ENCODE peak calls at places on chromosomes 4 and X, in four cellular contexts. H is non-pigmented ciliary epithelial cell, M is GM19239, U is activated B cell treated with CpG ODN at 0.5 μM for 24 hours. G is an unnamed sample.

GRCh38 chr4:109406337-109406931 is 27.2 kb upstream of the SEC24B start:
- DNase-seq in U (no peak), M (peak), H (peak), G (peak)

GRCh38 chr4:55399581-55399980 is 3.8 kb downstream of the TMEM165 start:
- DNase-seq in U (no peak), M (no peak), H (no peak), G (no peak)

GRCh38 chr4:7979652-7979968 is 39.9 kb upstream of the AFAP1 start:
- DNase-seq in U (no peak), M (no peak), H (no peak), G (no peak)

GRCh38 chr4:125546272-125546671 is 231.5 kb downstream of the FAT4 start:
- DNase-seq in H (no peak), M (no peak), U (no peak), G (no peak)

GRCh38 chr4:80831383-80832361 is 198.8 kb upstream of the BMP3 start:
- DNase-seq in M (no peak), U (no peak), H (no peak), G (no peak)

GRCh38 chr4:124275-125081 is at the start of gene ZNF718:
- DNase-seq in U (peak), H (peak), M (peak), G (peak)

GRCh38 chr4:108954880-108955279 is 192.0 kb upstream of the ETNPPL start:
- DNase-seq in H (no peak), U (no peak), M (no peak), G (peak)

GRCh38 chr4:5374994-5375393 is 323.7 kb downstream of the STK32B start:
- DNase-seq in H (no peak), M (no peak), U (no peak), G (no peak)

GRCh38 chr4:82044141-82044993 is 329.4 kb downstream of the HNRNPD start:
- DNase-seq in M (peak), U (peak), H (no peak), G (peak)

GRCh38 chr4:152572417-152573086 is 36.7 kb upstream of the FBXW7 start:
- DNase-seq in U (no peak), M (no peak), H (peak), G (peak)

GRCh38 chrX:130575831-130576404 is 174.1 kb downstream of the RBMX2 start:
- DNase-seq in H (no peak), U (no peak), M (peak), G (peak)

GRCh38 chrX:20317873-20318272 is 51.2 kb upstream of the RPS6KA3 start:
- DNase-seq in U (no peak), H (no peak), M (no peak), G (peak)

GRCh38 chr4:41787931-41788330 is 39.4 kb upstream of the PHOX2B start:
- DNase-seq in U (no peak), M (no peak), H (no peak), G (no peak)